ENCODE peak calls at places on chromosomes 11 and 22, in five cellular contexts. T is GM12878, Z is A549, B is K562, F is HepG2. R is an unnamed sample. For H3K4me1, the result is how much of the 10 kb centered on the place peaks cover.

GRCh38 chr11:1755344-1756023 is 5.1 kb upstream of the IFITM10 start:
- DNase-seq in Z (no peak), T (no peak), F (no peak), B (no peak), R (no peak)

GRCh38 chr11:111512296-111513239 is at the start of gene BTG4:
- DNase-seq in F (no peak), Z (peak), B (peak), T (no peak), R (no peak)

GRCh38 chr11:109968781-109969180 is 124.4 kb upstream of the ZC3H12C start:
- DNase-seq in F (no peak), B (peak), Z (no peak), T (no peak), R (no peak)

GRCh38 chr11:86587559-86588193 is 84.7 kb downstream of the ME3 start:
- DNase-seq in T (no peak), B (no peak), F (no peak), Z (no peak), R (peak)

GRCh38 chr11:31817621-31818493 is 6.7 kb upstream of the PAX6 start:
- DNase-seq in B (no peak), Z (no peak), F (no peak), T (no peak), R (no peak)

GRCh38 chr11:126310229-126310991 is 6.5 kb downstream of the DCPS start:
- DNase-seq in T (no peak), Z (peak), B (peak), F (peak), R (peak)

GRCh38 chr22:25996669-25997068 is 172.6 kb upstream of the SEZ6L start:
- DNase-seq in T (no peak), B (no peak), Z (no peak), F (no peak), R (no peak)

GRCh38 chr22:35349704-35350538 is 31.0 kb upstream of the HMOX1 start:
- DNase-seq in Z (no peak), T (no peak), B (no peak), F (no peak), R (no peak)

DNA sequence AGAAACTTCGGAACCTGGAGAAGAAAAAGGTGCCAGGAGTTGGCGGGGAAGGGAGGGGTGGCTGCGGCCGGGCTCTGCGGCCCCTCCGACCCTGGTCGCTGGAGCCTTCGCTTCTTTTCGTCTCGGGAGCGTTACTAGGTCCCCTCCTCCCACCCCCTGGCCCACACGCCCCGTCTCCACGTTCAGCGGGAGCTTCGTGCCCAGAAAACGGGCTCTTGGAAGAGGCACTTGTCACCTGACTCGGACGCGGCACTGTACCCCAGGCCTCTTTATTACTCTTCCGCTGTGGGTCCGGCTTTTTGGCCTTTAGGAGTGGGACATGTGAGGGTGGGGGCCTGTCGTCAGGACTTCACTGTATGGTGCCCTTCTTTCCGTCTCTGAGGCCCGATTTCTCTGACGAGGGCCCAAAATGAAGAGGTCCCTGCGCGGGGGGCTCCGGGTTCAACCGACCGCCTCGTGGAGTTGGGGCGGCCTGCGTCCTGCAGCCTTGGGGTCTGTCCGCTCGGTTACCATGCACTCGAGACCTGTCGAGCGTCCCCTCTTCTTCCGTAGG is 1.2 kb downstream of the CAPRIN1 start:
- DNase-seq in B (peak), Z (no peak), F (no peak), T (no peak), R (no peak)
- TF ChIP-seq MYC in B (no peak), Z (no peak), F (no peak), T (no peak), R (no peak)

DNA sequence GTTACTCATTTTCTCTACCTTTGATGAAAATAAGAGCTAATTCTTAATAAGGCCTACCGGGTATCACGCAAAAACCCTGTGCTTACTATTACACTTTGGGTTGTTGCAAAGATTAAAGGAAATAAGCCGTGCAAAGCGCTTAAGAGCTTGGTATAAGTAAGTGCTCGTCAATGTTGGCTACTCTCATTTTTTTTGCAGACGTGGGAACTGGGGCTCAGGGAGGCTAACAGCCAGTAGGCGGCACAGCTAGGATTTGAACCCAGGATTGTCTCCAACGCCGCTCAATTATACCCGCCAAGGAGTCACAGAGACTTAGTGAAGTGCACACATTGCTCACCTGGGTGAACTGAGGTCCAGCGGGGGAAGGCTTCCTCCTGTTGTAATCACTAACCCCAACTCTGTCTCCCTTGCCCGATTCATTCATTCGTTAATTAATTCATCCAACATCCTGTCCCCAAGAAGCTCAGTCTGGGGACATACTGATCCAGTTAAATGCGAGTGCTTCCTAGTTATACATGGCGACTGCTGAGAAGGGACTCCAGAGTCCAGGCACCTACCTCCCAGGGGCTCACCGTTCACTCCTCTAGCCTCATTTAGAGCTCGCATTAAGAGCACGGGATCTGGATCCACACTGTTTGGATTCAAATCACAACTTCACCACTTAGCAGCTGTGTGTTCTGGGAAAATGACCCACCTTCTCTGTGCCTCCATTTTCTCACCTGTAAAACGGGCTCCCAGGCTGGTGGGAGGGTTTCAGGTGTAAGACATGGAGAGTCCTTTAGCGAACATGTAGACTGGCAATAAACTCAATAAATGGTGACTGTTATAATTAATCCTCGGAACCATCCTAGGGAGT is 869 bp upstream of the MTFP1 start:
- DNase-seq in B (no peak), T (no peak), F (no peak), Z (no peak), R (no peak)
- H3K4me1 ChIP-seq in B (under half), T (under half), F (half or more), Z (under half), R (half or more)

GRCh38 chr11:78961186-78961782 is 386.6 kb upstream of the NARS2 start:
- DNase-seq in T (no peak), F (no peak), B (peak), Z (no peak), R (peak)
- TF ChIP-seq CTCF in T (no peak), F (peak), B (peak), Z (peak), R (peak)

GRCh38 chr11:76025068-76025467 is 181.2 kb downstream of the WNT11 start:
- DNase-seq in B (no peak), F (no peak), T (no peak), Z (no peak), R (peak)
- TF ChIP-seq MYC in B (no peak), F (no peak), T (no peak), Z (no peak), R (no peak)

GRCh38 chr11:119697882-119698281 is 31.1 kb downstream of the NECTIN1 start:
- DNase-seq in Z (no peak), T (no peak), B (no peak), F (no peak), R (no peak)
- H3K4me1 ChIP-seq in Z (under half), T (under half), B (under half), F (half or more), R (under half)

DNA sequence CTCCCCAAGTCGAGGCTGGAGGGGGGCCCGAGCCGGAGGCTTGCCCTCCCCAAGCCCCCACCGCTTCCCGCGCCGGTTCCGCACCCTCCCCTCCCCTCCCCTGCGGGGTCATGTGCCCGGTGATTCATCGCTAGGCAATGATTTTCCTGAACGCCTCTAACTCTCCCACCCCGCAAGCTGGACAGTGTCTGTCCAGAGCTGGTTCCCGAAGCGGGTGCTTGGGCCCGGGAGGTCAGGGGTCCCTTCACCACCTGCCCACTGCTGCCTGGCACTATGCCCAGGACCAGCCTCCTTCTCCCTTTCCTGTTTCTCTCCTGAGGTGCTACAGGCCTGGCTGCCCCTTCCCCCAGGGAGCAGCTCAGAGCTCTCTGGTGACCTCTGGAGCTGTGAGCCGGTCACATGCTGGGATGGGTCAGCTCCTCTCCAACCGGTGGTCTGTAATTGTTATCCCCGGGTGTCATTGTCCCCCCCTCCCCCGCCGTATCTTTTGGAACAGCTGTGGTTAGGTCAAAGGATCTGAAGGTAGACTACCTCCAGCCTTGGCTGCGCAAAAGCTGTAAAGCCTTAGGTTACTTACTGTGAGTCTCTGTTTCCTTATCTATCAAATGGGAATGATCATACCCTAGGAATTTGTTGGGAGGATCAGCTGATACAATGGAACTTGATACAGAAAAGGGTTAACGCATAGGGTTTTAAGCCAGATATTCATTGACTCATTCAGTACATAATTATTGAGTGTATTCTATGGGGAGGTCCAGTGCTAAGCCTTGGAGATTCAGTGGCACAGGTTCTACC is 722 bp downstream of the STX3 start:
- DNase-seq in F (peak), Z (peak), T (no peak), B (peak), R (peak)
- TF ChIP-seq CTCF in F (peak), Z (no peak), T (no peak), B (peak), R (no peak)